ENCODE peak calls at places on chromosome 14, in six cellular contexts. V is cardiac fibroblast, D is heart right ventricle, M is choroid plexus epithelial cell, W is ovary, T is GM12878. Q is an unnamed sample.

GRCh38 chr14:104547310-104547997 is 32.1 kb upstream of the C14orf180 start:
- DNase-seq in D (no peak), T (no peak), V (no peak), M (no peak), W (no peak), Q (no peak)

GRCh38 chr14:85817430-85817829 is 287.5 kb downstream of the FLRT2 start:
- DNase-seq in V (no peak), T (no peak), W (no peak), D (no peak), M (peak), Q (no peak)

GRCh38 chr14:63857467-63858030 is 4.7 kb downstream of the SYNE2 start:
- DNase-seq in M (no peak), W (no peak), V (no peak), D (no peak), T (no peak), Q (peak)

GRCh38 chr14:60514378-60515243 is 5.7 kb downstream of the SIX6 start:
- DNase-seq in M (no peak), D (peak), W (no peak), V (no peak), T (no peak), Q (no peak)

GRCh38 chr14:89401241-89401640 is 15.8 kb downstream of the FOXN3 start:
- DNase-seq in T (no peak), D (no peak), M (no peak), W (no peak), V (peak), Q (no peak)

GRCh38 chr14:64561631-64562030 is 11.9 kb downstream of the PPP1R36 start:
- DNase-seq in M (peak), D (no peak), T (no peak), V (no peak), W (no peak), Q (no peak)

GRCh38 chr14:96261053-96261452 is 5.0 kb downstream of the BDKRB1 start:
- DNase-seq in V (no peak), T (no peak), W (no peak), D (no peak), M (no peak), Q (no peak)

GRCh38 chr14:65255029-65255545 is 152.8 kb upstream of the MAX start:
- DNase-seq in D (no peak), V (peak), T (no peak), M (peak), W (no peak), Q (peak)

GRCh38 chr14:104749111-104749649 is 3.8 kb upstream of the SIVA1 start:
- DNase-seq in W (no peak), T (no peak), D (peak), M (peak), V (no peak), Q (peak)

GRCh38 chr14:103516426-103517171 is 6.0 kb downstream of the CKB start:
- DNase-seq in D (no peak), T (no peak), M (no peak), V (no peak), W (no peak), Q (no peak)

GRCh38 chr14:98945611-98946570 is 326.1 kb downstream of the BCL11B start:
- DNase-seq in D (no peak), V (no peak), W (peak), T (no peak), M (no peak), Q (no peak)

GRCh38 chr14:88660056-88660455 is 97.2 kb downstream of the ZC3H14 start:
- DNase-seq in T (no peak), V (peak), D (no peak), W (no peak), M (peak), Q (peak)

GRCh38 chr14:92920001-92920400 is 2.9 kb upstream of the CHGA start:
- DNase-seq in D (no peak), M (no peak), W (no peak), T (no peak), V (no peak), Q (no peak)

GRCh38 chr14:76640923-76641395 is 120.3 kb upstream of the VASH1 start:
- DNase-seq in V (no peak), D (no peak), M (no peak), W (no peak), T (no peak), Q (no peak)

GRCh38 chr14:38743941-38744611 is 359.0 kb downstream of the SEC23A start:
- DNase-seq in T (no peak), V (no peak), M (no peak), D (no peak), W (no peak), Q (no peak)

GRCh38 chr14:63713765-63714164 is 14.1 kb downstream of the SGPP1 start:
- DNase-seq in D (no peak), V (peak), W (no peak), M (peak), T (no peak), Q (peak)

GRCh38 chr14:105838591-105839424 is 312.4 kb downstream of the TMEM121 start:
- DNase-seq in M (no peak), T (no peak), W (no peak), D (no peak), V (no peak), Q (no peak)

GRCh38 chr14:95774265-95775160 is 60.6 kb upstream of the TCL1A start:
- DNase-seq in V (peak), D (no peak), M (peak), W (peak), T (peak), Q (peak)

GRCh38 chr14:77026930-77027537 is 1.5 kb downstream of the IRF2BPL start:
- DNase-seq in W (peak), T (no peak), M (peak), V (peak), D (peak), Q (peak)

GRCh38 chr14:54435500-54435981 is 5.6 kb downstream of the CNIH1 start:
- DNase-seq in M (peak), D (no peak), V (peak), T (no peak), W (no peak), Q (peak)

GRCh38 chr14:91108941-91109611 is 4.8 kb upstream of the DGLUCY start:
- DNase-seq in W (no peak), D (no peak), V (peak), T (no peak), M (no peak), Q (no peak)

GRCh38 chr14:55730602-55731001 is 150.6 kb downstream of the KTN1 start:
- DNase-seq in D (no peak), M (no peak), V (no peak), W (no peak), T (no peak), Q (no peak)

GRCh38 chr14:21846227-21846885 is 172.7 kb upstream of the OR4E1 start:
- DNase-seq in V (no peak), W (no peak), M (peak), D (no peak), T (no peak), Q (peak)

GRCh38 chr14:34665785-34666425 is 36.0 kb upstream of the SNX6 start:
- DNase-seq in T (no peak), W (no peak), D (no peak), V (peak), M (peak), Q (peak)

GRCh38 chr14:104724407-104724980 is 465 bp downstream of the ADSS1 start:
- DNase-seq in V (no peak), T (no peak), W (peak), M (no peak), D (peak), Q (peak)

GRCh38 chr14:53879022-53879686 is 77.5 kb downstream of the BMP4 start:
- DNase-seq in D (no peak), M (no peak), V (no peak), T (no peak), W (no peak), Q (no peak)

GRCh38 chr14:76696791-76697190 is 64.5 kb upstream of the VASH1 start:
- DNase-seq in M (no peak), T (no peak), V (no peak), W (no peak), D (no peak), Q (no peak)

GRCh38 chr14:72721042-72721540 is 172.8 kb downstream of the DPF3 start:
- DNase-seq in W (no peak), V (no peak), D (no peak), M (no peak), T (no peak), Q (no peak)

GRCh38 chr14:35435177-35435576 is 30.6 kb upstream of the NFKBIA start:
- DNase-seq in D (no peak), T (no peak), V (peak), M (peak), W (no peak), Q (peak)

GRCh38 chr14:36856095-36856878 is 194.6 kb downstream of the PAX9 start:
- DNase-seq in V (no peak), T (no peak), W (no peak), D (no peak), M (no peak), Q (no peak)

GRCh38 chr14:103372552-103373304 is 12.5 kb upstream of the MARK3 start:
- DNase-seq in D (no peak), T (no peak), M (peak), W (no peak), V (peak), Q (peak)

GRCh38 chr14:100330396-100330931 is 7.3 kb downstream of the SLC25A47 start:
- DNase-seq in W (no peak), V (no peak), D (no peak), M (no peak), T (no peak), Q (no peak)

GRCh38 chr14:23538785-23539184 is 12.8 kb downstream of the ZFHX2 start:
- DNase-seq in W (no peak), V (peak), D (peak), M (peak), T (no peak), Q (peak)

GRCh38 chr14:32980178-32980886 is 41.7 kb downstream of the NPAS3 start:
- DNase-seq in D (no peak), W (no peak), T (no peak), M (no peak), V (no peak), Q (no peak)

GRCh38 chr14:68418192-68419118 is 374.4 kb downstream of the ZFP36L1 start:
- DNase-seq in D (no peak), M (no peak), V (no peak), W (no peak), T (no peak), Q (no peak)

GRCh38 chr14:21070610-21071224 is 613 bp downstream of the ARHGEF40 start:
- DNase-seq in M (peak), D (peak), W (peak), T (no peak), V (peak), Q (peak)

GRCh38 chr14:94594441-94594840 is 13.2 kb downstream of the SERPINA5 start:
- DNase-seq in V (no peak), T (no peak), W (no peak), M (no peak), D (no peak), Q (no peak)

GRCh38 chr14:31159682-31160296 is 47.8 kb downstream of the HECTD1 start:
- DNase-seq in T (no peak), W (peak), D (no peak), V (peak), M (peak), Q (peak)

GRCh38 chr14:99687284-99688209 is 3.4 kb downstream of the CYP46A1 start:
- DNase-seq in M (no peak), W (peak), V (no peak), T (no peak), D (no peak), Q (no peak)

GRCh38 chr14:70189678-70190077 is 927 bp upstream of the SLC8A3 start:
- DNase-seq in V (no peak), W (no peak), T (no peak), D (no peak), M (no peak), Q (no peak)

GRCh38 chr14:70186826-70187483 is 1.8 kb downstream of the SLC8A3 start:
- DNase-seq in T (no peak), M (peak), V (peak), D (peak), W (no peak), Q (no peak)

GRCh38 chr14:70188608-70189540 is at the start of gene SLC8A3:
- DNase-seq in T (no peak), W (no peak), V (peak), M (peak), D (no peak), Q (peak)

GRCh38 chr14:70190156-70190555 is 1.4 kb upstream of the SLC8A3 start:
- DNase-seq in T (no peak), W (no peak), M (no peak), D (no peak), V (no peak), Q (no peak)

GRCh38 chr14:70188292-70188607 is 501 bp downstream of the SLC8A3 start:
- DNase-seq in D (no peak), W (no peak), V (no peak), T (no peak), M (peak), Q (no peak)
- H3K4me3 ChIP-seq in D (peak), W (no peak), V (peak), T (peak), M (peak), Q (peak)

GRCh38 chr14:48690349-48690748 is 895.8 kb downstream of the RPS29 start:
- DNase-seq in V (no peak), T (no peak), D (no peak), M (peak), W (no peak), Q (no peak)
- TF ChIP-seq CTCF in V (no peak), T (no peak), D (no peak), M (no peak), W (no peak), Q (no peak)

DNA sequence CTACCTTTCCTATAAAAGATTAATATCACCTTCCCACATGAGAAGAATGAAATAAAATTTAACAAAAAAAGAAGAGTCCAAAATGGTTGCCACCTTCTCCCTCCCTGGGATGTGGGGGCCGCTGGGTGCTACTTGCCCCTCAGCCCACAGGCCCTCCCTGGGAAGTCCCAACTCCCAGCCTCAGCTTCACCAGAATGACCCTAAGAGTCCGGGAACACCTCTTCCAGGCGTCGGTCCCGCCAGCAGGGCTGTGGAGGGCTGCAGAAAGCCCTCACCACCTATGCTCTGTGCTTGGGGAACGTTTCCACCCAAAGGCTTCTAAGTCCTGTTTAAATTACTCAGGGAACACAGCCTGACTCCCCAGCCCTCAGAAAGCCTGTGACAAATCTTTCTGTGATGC is 71.9 kb downstream of the MOK start:
- DNase-seq in W (no peak), M (no peak), T (no peak), V (no peak), D (no peak), Q (no peak)
- H3K4me3 ChIP-seq in W (no peak), M (no peak), T (no peak), V (no peak), D (no peak), Q (no peak)

DNA sequence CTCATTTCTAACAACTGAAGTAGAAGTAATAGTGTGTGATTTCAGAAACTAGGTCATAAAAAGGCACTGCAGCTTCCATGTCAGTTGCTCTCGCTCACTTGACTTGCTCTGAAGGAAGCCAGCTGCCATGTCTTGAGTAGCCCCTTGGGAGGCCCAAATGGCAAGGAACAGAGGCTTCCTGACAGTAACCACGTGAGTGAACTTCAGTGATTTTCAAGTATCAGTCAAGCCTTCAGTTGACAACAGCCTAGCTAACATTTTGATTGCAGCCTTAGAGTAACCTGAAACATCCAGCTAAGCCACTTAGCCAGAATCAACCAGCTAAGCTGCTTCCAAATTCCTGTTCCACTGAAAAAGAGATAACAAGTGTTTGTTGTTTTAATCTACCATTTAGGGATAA is 26.7 kb downstream of the TOGARAM1 start:
- DNase-seq in V (no peak), M (no peak), T (no peak), W (no peak), D (peak), Q (no peak)
- TF ChIP-seq CTCF in V (no peak), M (no peak), T (no peak), W (no peak), D (no peak), Q (no peak)

GRCh38 chr14:73754911-73755360 is 40.8 kb upstream of the PNMA1 start:
- DNase-seq in M (peak), T (no peak), W (peak), D (peak), V (peak), Q (peak)
- H3K4me3 ChIP-seq in M (peak), T (peak), W (peak), D (peak), V (peak), Q (no peak)

DNA sequence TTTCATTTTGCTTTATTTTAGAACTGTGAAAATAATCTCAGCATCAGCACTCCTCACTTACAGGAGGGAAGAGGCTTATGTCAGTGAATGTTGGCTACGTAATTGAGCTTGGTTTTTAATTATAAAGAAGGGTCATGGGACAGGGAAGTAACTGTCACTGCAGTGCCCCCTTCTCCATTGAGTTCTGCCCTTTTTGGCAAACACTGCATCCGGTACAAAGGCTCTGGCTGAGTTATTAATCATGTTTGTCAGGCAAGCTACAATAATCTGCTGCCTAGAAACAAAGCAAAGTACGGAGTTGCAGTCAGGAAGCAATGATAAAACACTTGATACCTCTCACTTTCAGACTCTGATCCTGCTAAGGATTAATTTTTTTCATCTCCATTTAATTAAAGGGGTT is 546.7 kb downstream of the SNAPC1 start:
- DNase-seq in D (no peak), T (no peak), V (peak), W (no peak), M (no peak), Q (no peak)
- TF ChIP-seq CTCF in D (no peak), T (no peak), V (no peak), W (no peak), M (no peak), Q (no peak)

DNA sequence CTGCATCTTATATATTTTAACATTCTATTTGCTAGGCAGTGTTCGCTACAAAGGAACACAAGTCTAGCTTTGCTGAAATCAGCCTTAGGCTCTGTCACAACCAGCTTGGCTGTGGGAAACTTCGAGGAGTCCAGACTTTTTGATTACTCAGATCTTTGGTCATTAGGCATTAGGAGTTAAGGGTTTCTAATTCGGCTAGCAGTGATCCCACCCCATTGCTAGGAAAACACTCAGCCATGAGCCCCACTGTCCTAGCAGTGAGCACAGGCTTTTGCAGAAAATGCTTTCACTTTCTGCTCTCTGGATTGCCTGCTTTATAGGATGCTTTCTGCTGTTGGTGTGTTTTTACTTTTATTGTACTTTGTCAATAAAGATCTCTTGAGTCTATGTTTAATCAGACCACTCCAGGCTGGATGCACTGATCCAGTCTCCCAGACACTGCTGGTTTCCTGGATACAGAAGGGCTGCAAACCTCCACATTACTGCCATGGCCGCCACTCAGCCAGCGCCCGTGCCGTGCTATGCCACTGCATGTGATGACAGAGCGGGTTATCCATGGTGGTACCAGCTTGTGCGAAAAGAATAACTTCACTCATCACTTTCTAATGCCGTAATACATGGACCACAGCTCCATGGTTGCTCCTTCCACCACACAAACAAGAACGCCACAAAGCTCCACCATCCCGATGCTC is 41.0 kb upstream of the PYGL start:
- DNase-seq in D (no peak), W (no peak), V (peak), M (no peak), T (no peak), Q (peak)
- H3K4me3 ChIP-seq in D (no peak), W (no peak), V (no peak), M (no peak), T (no peak), Q (no peak)